ENCODE peak calls at places on chromosomes 7 and 10, in seven cellular contexts. D is retinal pigment epithelial cell, O is fibroblast of mammary gland, Z is HuH-7, B is AG09309, Q is NCI-H1105, I is bronchial epithelial cell. W is an unnamed sample.

GRCh38 chr7:45159296-45159695 is 1.7 kb downstream of the RAMP3 start:
- DNase-seq in D (no peak), O (no peak), Z (no peak), B (no peak), Q (no peak), I (no peak), W (no peak)

GRCh38 chr7:13327669-13328068 is 640.2 kb downstream of the ARL4A start:
- DNase-seq in D (no peak), O (peak), Z (no peak), B (peak), Q (no peak), I (no peak), W (no peak)

GRCh38 chr7:116691664-116692063 is 19.7 kb downstream of the MET start:
- DNase-seq in D (no peak), O (peak), Z (no peak), B (no peak), Q (no peak), I (peak), W (peak)

GRCh38 chr10:62352356-62352963 is 21.7 kb upstream of the ZNF365 start:
- DNase-seq in D (no peak), O (peak), Z (no peak), B (no peak), Q (no peak), I (peak), W (peak)

GRCh38 chr7:158821173-158822021 is 7.9 kb downstream of the ESYT2 start:
- DNase-seq in D (no peak), O (peak), Z (no peak), B (peak), Q (no peak), I (peak), W (peak)

GRCh38 chr7:99618726-99619125 is 2.0 kb downstream of the ZSCAN25 start:
- DNase-seq in D (no peak), O (peak), Z (no peak), B (peak), Q (no peak), I (peak), W (peak)

GRCh38 chr10:110141747-110142625 is 65.4 kb upstream of the MXI1 start:
- DNase-seq in D (no peak), O (no peak), Z (no peak), B (no peak), Q (no peak), I (no peak), W (peak)

GRCh38 chr7:15503603-15504280 is 58.1 kb downstream of the AGMO start:
- DNase-seq in D (no peak), O (peak), Z (no peak), B (no peak), Q (no peak), I (peak), W (no peak)

GRCh38 chr7:66307591-66308215 is 102.6 kb downstream of the TPST1 start:
- DNase-seq in D (no peak), O (peak), Z (no peak), B (peak), Q (no peak), I (peak), W (no peak)

GRCh38 chr10:30763933-30764332 is 134.4 kb upstream of the LYZL2 start:
- DNase-seq in D (no peak), O (no peak), Z (no peak), B (no peak), Q (no peak), I (no peak), W (no peak)

GRCh38 chr7:17770710-17771375 is 169.5 kb downstream of the SNX13 start:
- DNase-seq in D (no peak), O (no peak), Z (no peak), B (no peak), Q (peak), I (peak), W (peak)

GRCh38 chr7:131945948-131946525 is 389.6 kb upstream of the PODXL start:
- DNase-seq in D (no peak), O (no peak), Z (no peak), B (no peak), Q (no peak), I (no peak), W (no peak)

GRCh38 chr10:122576291-122576690 is 15.7 kb downstream of the DMBT1 start:
- DNase-seq in D (no peak), O (no peak), Z (no peak), B (no peak), Q (no peak), I (no peak), W (no peak)

GRCh38 chr10:97499561-97500296 is 1.0 kb downstream of the UBTD1 start:
- DNase-seq in D (no peak), O (peak), Z (no peak), B (no peak), Q (no peak), I (peak), W (peak)

GRCh38 chr10:91307489-91307888 is 87.0 kb downstream of the PCGF5 start:
- DNase-seq in D (no peak), O (no peak), Z (no peak), B (no peak), Q (no peak), I (no peak), W (no peak)

GRCh38 chr7:30403477-30403876 is 75.1 kb downstream of the NOD1 start:
- DNase-seq in D (no peak), O (no peak), Z (no peak), B (no peak), Q (no peak), I (peak), W (peak)

GRCh38 chr10:116207690-116208089 is 65.3 kb downstream of the GFRA1 start:
- DNase-seq in D (no peak), O (no peak), Z (no peak), B (no peak), Q (no peak), I (no peak), W (no peak)

GRCh38 chr7:80481196-80481884 is 30.5 kb downstream of the GNAT3 start:
- DNase-seq in D (peak), O (no peak), Z (no peak), B (no peak), Q (no peak), I (peak), W (no peak)

GRCh38 chr10:125014086-125014830 is 72.3 kb downstream of the ZRANB1 start:
- DNase-seq in D (no peak), O (no peak), Z (no peak), B (no peak), Q (no peak), I (no peak), W (no peak)

GRCh38 chr10:128001886-128002285 is 95.0 kb downstream of the PTPRE start:
- DNase-seq in D (no peak), O (no peak), Z (no peak), B (no peak), Q (no peak), I (no peak), W (no peak)

GRCh38 chr7:28140964-28141363 is 39.6 kb downstream of the JAZF1 start:
- DNase-seq in D (no peak), O (no peak), Z (no peak), B (no peak), Q (no peak), I (no peak), W (no peak)

GRCh38 chr10:17430647-17431355 is 23.6 kb downstream of the ST8SIA6 start:
- DNase-seq in D (peak), O (peak), Z (peak), B (peak), Q (no peak), I (peak), W (peak)

GRCh38 chr10:109780997-109781396 is 142.3 kb downstream of the XPNPEP1 start:
- DNase-seq in D (no peak), O (no peak), Z (no peak), B (no peak), Q (no peak), I (no peak), W (no peak)